ENCODE peak calls at places on chromosomes 2 and 18, in seven cellular contexts. F is heart right ventricle, Y is H7, C is GM23248, P is B cell, S is chondrocyte, I is GM20000. D is an unnamed sample.

GRCh38 chr2:25042321-25043240 is 705 bp downstream of the EFR3B start:
- DNase-seq in F (peak), Y (peak), C (peak), P (no peak), S (no peak), I (peak), D (peak)

GRCh38 chr2:11814979-11815510 is 68.6 kb downstream of the LPIN1 start:
- DNase-seq in F (no peak), Y (no peak), C (no peak), P (no peak), S (no peak), I (no peak), D (no peak)

GRCh38 chr2:171492664-171493063 is 29.6 kb upstream of the CYBRD1 start:
- DNase-seq in F (no peak), Y (no peak), C (no peak), P (no peak), S (no peak), I (no peak), D (no peak)

GRCh38 chr18:59604877-59605276 is 92.3 kb downstream of the CCBE1 start:
- DNase-seq in F (no peak), Y (no peak), C (peak), P (no peak), S (no peak), I (no peak), D (no peak)

GRCh38 chr2:11412449-11412810 is 53.5 kb downstream of the E2F6 start:
- DNase-seq in F (no peak), Y (no peak), C (no peak), P (peak), S (no peak), I (no peak), D (no peak)

GRCh38 chr2:26587966-26588365 is 53.2 kb downstream of the CIB4 start:
- DNase-seq in F (no peak), Y (no peak), C (no peak), P (no peak), S (no peak), I (no peak), D (no peak)

GRCh38 chr2:85221291-85221690 is 88.1 kb downstream of the TCF7L1 start:
- DNase-seq in F (no peak), Y (no peak), C (peak), P (no peak), S (no peak), I (no peak), D (no peak)

GRCh38 chr18:38940863-38941531 is 1375.4 kb upstream of the CELF4 start:
- DNase-seq in F (no peak), Y (no peak), C (peak), P (peak), S (no peak), I (peak), D (no peak)

GRCh38 chr2:113216891-113217454 is 43.2 kb downstream of the PSD4 start:
- DNase-seq in F (no peak), Y (no peak), C (no peak), P (no peak), S (no peak), I (no peak), D (no peak)

GRCh38 chr2:101253013-101253712 is 477 bp downstream of the CNOT11 start:
- DNase-seq in F (peak), Y (peak), C (peak), P (peak), S (peak), I (peak), D (peak)

GRCh38 chr2:102950547-102950946 is 188.7 kb downstream of the TMEM182 start:
- DNase-seq in F (no peak), Y (no peak), C (no peak), P (no peak), S (no peak), I (no peak), D (no peak)

GRCh38 chr2:202032841-202033316 is 776 bp upstream of the FZD7 start:
- DNase-seq in F (peak), Y (peak), C (peak), P (no peak), S (no peak), I (peak), D (peak)

GRCh38 chr2:15941483-15941853 is 1.1 kb downstream of the MYCN start:
- DNase-seq in F (no peak), Y (peak), C (no peak), P (no peak), S (peak), I (peak), D (peak)

GRCh38 chr2:192960945-192961344 is 766.2 kb upstream of the TMEFF2 start:
- DNase-seq in F (no peak), Y (no peak), C (peak), P (no peak), S (no peak), I (no peak), D (no peak)

GRCh38 chr2:99640568-99641215 is 150.9 kb upstream of the REV1 start:
- DNase-seq in F (no peak), Y (no peak), C (no peak), P (no peak), S (no peak), I (no peak), D (no peak)

GRCh38 chr2:9138507-9139085 is 68.0 kb upstream of the ASAP2 start:
- DNase-seq in F (no peak), Y (peak), C (no peak), P (no peak), S (no peak), I (peak), D (peak)

GRCh38 chr18:3603460-3604259 is 153.7 kb downstream of the TGIF1 start:
- DNase-seq in F (no peak), Y (peak), C (peak), P (no peak), S (no peak), I (no peak), D (peak)